ENCODE peak calls at places on chromosome 12, in five cellular contexts. One of them, this sample, is unnamed.

GRCh38 chr12:110543252-110543959 is 39.7 kb downstream of the PPTC7 start:
- DNase-seq in neuronal stem cell: no peak
- DNase-seq in head of caudate nucleus: peak
- DNase-seq in amniotic stem cell: no peak
- DNase-seq in lung: peak
- DNase-seq in this sample: no peak

GRCh38 chr12:5898874-5899273 is 46.2 kb downstream of the ANO2 start:
- DNase-seq in neuronal stem cell: no peak
- DNase-seq in head of caudate nucleus: no peak
- DNase-seq in amniotic stem cell: no peak
- DNase-seq in lung: no peak
- DNase-seq in this sample: no peak

GRCh38 chr12:124952801-124953200 is 36.1 kb downstream of the DHX37 start:
- DNase-seq in neuronal stem cell: no peak
- DNase-seq in head of caudate nucleus: no peak
- DNase-seq in amniotic stem cell: no peak
- DNase-seq in lung: no peak
- DNase-seq in this sample: no peak

GRCh38 chr12:9634177-9634803 is 26.6 kb upstream of the KLRB1 start:
- DNase-seq in neuronal stem cell: peak
- DNase-seq in head of caudate nucleus: peak
- DNase-seq in amniotic stem cell: peak
- DNase-seq in lung: peak
- DNase-seq in this sample: peak

GRCh38 chr12:88258396-88258795 is 116.3 kb downstream of the TMTC3 start:
- DNase-seq in neuronal stem cell: no peak
- DNase-seq in head of caudate nucleus: no peak
- DNase-seq in amniotic stem cell: peak
- DNase-seq in lung: no peak
- DNase-seq in this sample: no peak

GRCh38 chr12:57008113-57008687 is 1.9 kb upstream of the ZBTB39 start:
- DNase-seq in neuronal stem cell: peak
- DNase-seq in head of caudate nucleus: no peak
- DNase-seq in amniotic stem cell: peak
- DNase-seq in lung: no peak
- DNase-seq in this sample: peak

GRCh38 chr12:69026341-69026740 is 93.4 kb upstream of the CPM start:
- DNase-seq in neuronal stem cell: no peak
- DNase-seq in head of caudate nucleus: no peak
- DNase-seq in amniotic stem cell: no peak
- DNase-seq in lung: no peak
- DNase-seq in this sample: no peak

GRCh38 chr12:19915392-19916192 is 452.7 kb upstream of the PDE3A start:
- DNase-seq in neuronal stem cell: peak
- DNase-seq in head of caudate nucleus: no peak
- DNase-seq in amniotic stem cell: peak
- DNase-seq in lung: no peak
- DNase-seq in this sample: no peak

GRCh38 chr12:105674871-105675699 is 344.6 kb downstream of the C12orf75 start:
- DNase-seq in neuronal stem cell: no peak
- DNase-seq in head of caudate nucleus: no peak
- DNase-seq in amniotic stem cell: no peak
- DNase-seq in lung: no peak
- DNase-seq in this sample: no peak

GRCh38 chr12:40622246-40622838 is 69.9 kb upstream of the CNTN1 start:
- DNase-seq in neuronal stem cell: peak
- DNase-seq in head of caudate nucleus: peak
- DNase-seq in amniotic stem cell: no peak
- DNase-seq in lung: peak
- DNase-seq in this sample: no peak

GRCh38 chr12:25756974-25757665 is 201.4 kb upstream of the RASSF8 start:
- DNase-seq in neuronal stem cell: no peak
- DNase-seq in head of caudate nucleus: no peak
- DNase-seq in amniotic stem cell: no peak
- DNase-seq in lung: no peak
- DNase-seq in this sample: no peak

GRCh38 chr12:40915172-40915571 is 222.9 kb downstream of the CNTN1 start:
- DNase-seq in neuronal stem cell: no peak
- DNase-seq in head of caudate nucleus: no peak
- DNase-seq in amniotic stem cell: no peak
- DNase-seq in lung: no peak
- DNase-seq in this sample: no peak

GRCh38 chr12:63294327-63294632 is 143.3 kb upstream of the AVPR1A start:
- DNase-seq in neuronal stem cell: no peak
- DNase-seq in head of caudate nucleus: no peak
- DNase-seq in amniotic stem cell: peak
- DNase-seq in lung: no peak
- DNase-seq in this sample: no peak

GRCh38 chr12:118591-118990 is 52.0 kb downstream of the IQSEC3 start:
- DNase-seq in neuronal stem cell: no peak
- DNase-seq in head of caudate nucleus: no peak
- DNase-seq in amniotic stem cell: no peak
- DNase-seq in lung: no peak
- DNase-seq in this sample: no peak

GRCh38 chr12:15329891-15330290 is 7.6 kb downstream of the PTPRO start:
- DNase-seq in neuronal stem cell: no peak
- DNase-seq in head of caudate nucleus: no peak
- DNase-seq in amniotic stem cell: no peak
- DNase-seq in lung: no peak
- DNase-seq in this sample: no peak

This sample was measured in effector memory CD8-positive, alpha-beta T cell.